ENCODE peak calls at places on chromosomes 2 and 18, in seven cellular contexts. One of them, this sample, is unnamed.

GRCh38 chr2:232973796-232974195 is 39.3 kb downstream of the NGEF start:
- DNase-seq in endodermal cell: peak; percentile 29
- DNase-seq in uterus: no peak
- DNase-seq in A172: no peak
- DNase-seq in GM06990: no peak
- DNase-seq in lower lobe of right lung: no peak
- DNase-seq in upper lobe of left lung: no peak
- DNase-seq in this sample: no peak

GRCh38 chr18:24928479-24928878 is 423.5 kb downstream of the ZNF521 start:
- DNase-seq in upper lobe of left lung: no peak
- DNase-seq in uterus: no peak
- DNase-seq in lower lobe of right lung: no peak
- DNase-seq in A172: no peak
- DNase-seq in GM06990: no peak
- DNase-seq in endodermal cell: no peak
- DNase-seq in this sample: no peak

GRCh38 chr2:241482556-241482955 is 25.8 kb downstream of the STK25 start:
- DNase-seq in GM06990: no peak
- DNase-seq in A172: no peak
- DNase-seq in lower lobe of right lung: no peak
- DNase-seq in upper lobe of left lung: no peak
- DNase-seq in uterus: no peak
- DNase-seq in endodermal cell: no peak
- DNase-seq in this sample: no peak

GRCh38 chr18:47100214-47100831 is 50.0 kb downstream of the HDHD2 start:
- DNase-seq in uterus: peak; percentile 37
- DNase-seq in GM06990: no peak
- DNase-seq in endodermal cell: peak; percentile 92
- DNase-seq in lower lobe of right lung: no peak
- DNase-seq in upper lobe of left lung: no peak
- DNase-seq in A172: peak; percentile 43
- DNase-seq in this sample: peak; percentile 43

GRCh38 chr2:104378853-104379374 is 475.0 kb upstream of the POU3F3 start:
- DNase-seq in upper lobe of left lung: no peak
- DNase-seq in lower lobe of right lung: no peak
- DNase-seq in A172: no peak
- DNase-seq in uterus: no peak
- DNase-seq in GM06990: no peak
- DNase-seq in endodermal cell: peak; percentile 80
- DNase-seq in this sample: peak; percentile 21

GRCh38 chr18:31143025-31143424 is 19.6 kb downstream of the DSC1 start:
- DNase-seq in uterus: no peak
- DNase-seq in upper lobe of left lung: no peak
- DNase-seq in lower lobe of right lung: no peak
- DNase-seq in GM06990: no peak
- DNase-seq in endodermal cell: no peak
- DNase-seq in A172: no peak
- DNase-seq in this sample: no peak

GRCh38 chr2:138212434-138212833 is 248.2 kb downstream of the HNMT start:
- DNase-seq in uterus: no peak
- DNase-seq in lower lobe of right lung: no peak
- DNase-seq in upper lobe of left lung: no peak
- DNase-seq in A172: no peak
- DNase-seq in GM06990: no peak
- DNase-seq in endodermal cell: no peak
- DNase-seq in this sample: no peak

GRCh38 chr2:60480089-60480773 is 73.2 kb downstream of the BCL11A start:
- DNase-seq in A172: no peak
- DNase-seq in endodermal cell: peak; percentile 39
- DNase-seq in upper lobe of left lung: no peak
- DNase-seq in uterus: no peak
- DNase-seq in lower lobe of right lung: no peak
- DNase-seq in GM06990: no peak
- DNase-seq in this sample: no peak

GRCh38 chr2:157839162-157839801 is 36.8 kb downstream of the ACVR1 start:
- DNase-seq in GM06990: no peak
- DNase-seq in uterus: no peak
- DNase-seq in lower lobe of right lung: no peak
- DNase-seq in A172: peak; percentile 53
- DNase-seq in upper lobe of left lung: no peak
- DNase-seq in endodermal cell: peak; percentile 91
- DNase-seq in this sample: no peak

GRCh38 chr2:201273330-201273983 is 13.1 kb downstream of the CASP8 start:
- DNase-seq in upper lobe of left lung: no peak
- DNase-seq in uterus: no peak
- DNase-seq in endodermal cell: no peak
- DNase-seq in A172: no peak
- DNase-seq in GM06990: no peak
- DNase-seq in lower lobe of right lung: no peak
- DNase-seq in this sample: no peak

GRCh38 chr18:54218299-54218698 is 6.2 kb downstream of the MBD2 start:
- DNase-seq in upper lobe of left lung: no peak
- DNase-seq in uterus: no peak
- DNase-seq in A172: no peak
- DNase-seq in GM06990: no peak
- DNase-seq in endodermal cell: no peak
- DNase-seq in lower lobe of right lung: no peak
- DNase-seq in this sample: no peak

GRCh38 chr2:9996321-9996720 is 44.8 kb downstream of the GRHL1 start:
- DNase-seq in A172: no peak
- DNase-seq in endodermal cell: no peak
- DNase-seq in GM06990: no peak
- DNase-seq in uterus: no peak
- DNase-seq in upper lobe of left lung: no peak
- DNase-seq in lower lobe of right lung: no peak
- DNase-seq in this sample: no peak

GRCh38 chr2:13522917-13523821 is 806.4 kb downstream of the TRIB2 start:
- DNase-seq in A172: peak; percentile 66
- DNase-seq in endodermal cell: peak; percentile 59
- DNase-seq in uterus: peak; percentile 31
- DNase-seq in upper lobe of left lung: no peak
- DNase-seq in GM06990: peak; percentile 59
- DNase-seq in lower lobe of right lung: no peak
- DNase-seq in this sample: peak; percentile 42

GRCh38 chr2:120520929-120521912 is 175.3 kb downstream of the INHBB start:
- DNase-seq in endodermal cell: peak; percentile 90
- DNase-seq in GM06990: no peak
- DNase-seq in lower lobe of right lung: no peak
- DNase-seq in A172: peak; percentile 46
- DNase-seq in uterus: no peak
- DNase-seq in upper lobe of left lung: no peak
- DNase-seq in this sample: peak; percentile 52

GRCh38 chr2:71226391-71226964 is 425 bp downstream of the PAIP2B start:
- DNase-seq in endodermal cell: peak; percentile 74
- DNase-seq in upper lobe of left lung: peak; percentile 90
- DNase-seq in GM06990: peak; percentile 24
- DNase-seq in A172: no peak
- DNase-seq in uterus: no peak
- DNase-seq in lower lobe of right lung: peak; percentile 56
- DNase-seq in this sample: no peak

GRCh38 chr2:216161967-216162366 is 52.8 kb downstream of the XRCC5 start:
- DNase-seq in A172: no peak
- DNase-seq in GM06990: no peak
- DNase-seq in lower lobe of right lung: no peak
- DNase-seq in endodermal cell: no peak
- DNase-seq in uterus: no peak
- DNase-seq in upper lobe of left lung: no peak
- DNase-seq in this sample: no peak

GRCh38 chr2:225998125-225998524 is 598.6 kb downstream of the NYAP2 start:
- DNase-seq in A172: no peak
- DNase-seq in uterus: no peak
- DNase-seq in upper lobe of left lung: no peak
- DNase-seq in GM06990: no peak
- DNase-seq in endodermal cell: no peak
- DNase-seq in lower lobe of right lung: no peak
- DNase-seq in this sample: no peak

GRCh38 chr2:25041307-25041927 is 459 bp upstream of the EFR3B start:
- DNase-seq in uterus: peak; percentile 54
- DNase-seq in lower lobe of right lung: peak; percentile 79
- DNase-seq in endodermal cell: peak; percentile 91
- DNase-seq in upper lobe of left lung: no peak
- DNase-seq in GM06990: no peak
- DNase-seq in A172: peak; percentile 80
- DNase-seq in this sample: peak; percentile 26

GRCh38 chr2:54728669-54729120 is 5.2 kb downstream of the EML6 start:
- DNase-seq in A172: peak; percentile 92
- DNase-seq in upper lobe of left lung: no peak
- DNase-seq in uterus: no peak
- DNase-seq in endodermal cell: no peak
- DNase-seq in lower lobe of right lung: no peak
- DNase-seq in GM06990: no peak
- DNase-seq in this sample: no peak

GRCh38 chr2:224847961-224848850 is 132.0 kb upstream of the CCDC195 start:
- DNase-seq in endodermal cell: no peak
- DNase-seq in lower lobe of right lung: no peak
- DNase-seq in GM06990: no peak
- DNase-seq in A172: peak; percentile 88
- DNase-seq in upper lobe of left lung: no peak
- DNase-seq in uterus: no peak
- DNase-seq in this sample: no peak

GRCh38 chr2:145138626-145139025 is 618.7 kb upstream of the ZEB2 start:
- DNase-seq in A172: no peak
- DNase-seq in endodermal cell: no peak
- DNase-seq in GM06990: no peak
- DNase-seq in uterus: no peak
- DNase-seq in upper lobe of left lung: no peak
- DNase-seq in lower lobe of right lung: no peak
- DNase-seq in this sample: no peak

GRCh38 chr2:227783404-227784138 is 30.1 kb upstream of the CCL20 start:
- DNase-seq in GM06990: peak; percentile 55
- DNase-seq in upper lobe of left lung: no peak
- DNase-seq in endodermal cell: no peak
- DNase-seq in A172: no peak
- DNase-seq in lower lobe of right lung: no peak
- DNase-seq in uterus: no peak
- DNase-seq in this sample: peak; percentile 75

GRCh38 chr2:168798076-168798887 is 4.2 kb upstream of the NOSTRIN start:
- DNase-seq in upper lobe of left lung: no peak
- DNase-seq in uterus: no peak
- DNase-seq in endodermal cell: peak; percentile 78
- DNase-seq in A172: no peak
- DNase-seq in GM06990: no peak
- DNase-seq in lower lobe of right lung: no peak
- DNase-seq in this sample: no peak

GRCh38 chr18:23485386-23485785 is 17.9 kb upstream of the RMC1 start:
- DNase-seq in A172: no peak
- DNase-seq in GM06990: no peak
- DNase-seq in upper lobe of left lung: no peak
- DNase-seq in uterus: no peak
- DNase-seq in endodermal cell: peak; percentile 62
- DNase-seq in lower lobe of right lung: no peak
- DNase-seq in this sample: no peak

GRCh38 chr18:23689031-23689615 is at the start of gene LAMA3:
- DNase-seq in lower lobe of right lung: peak; percentile 82
- DNase-seq in A172: peak; percentile 40
- DNase-seq in GM06990: peak; percentile 47
- DNase-seq in endodermal cell: peak; percentile 80
- DNase-seq in uterus: peak; percentile 74
- DNase-seq in upper lobe of left lung: peak; percentile 93
- DNase-seq in this sample: peak; percentile 38

GRCh38 chr18:40868110-40868858 is 1086.8 kb upstream of the PIK3C3 start:
- DNase-seq in A172: peak; percentile 98
- DNase-seq in upper lobe of left lung: no peak
- DNase-seq in GM06990: no peak
- DNase-seq in lower lobe of right lung: no peak
- DNase-seq in uterus: no peak
- DNase-seq in endodermal cell: no peak
- DNase-seq in this sample: no peak

GRCh38 chr2:167944825-167945659 is 302.4 kb downstream of the STK39 start:
- DNase-seq in upper lobe of left lung: no peak
- DNase-seq in endodermal cell: no peak
- DNase-seq in uterus: no peak
- DNase-seq in A172: peak; percentile 63
- DNase-seq in GM06990: no peak
- DNase-seq in lower lobe of right lung: no peak
- DNase-seq in this sample: no peak

GRCh38 chr2:7660816-7661215 is 743.6 kb downstream of the RNF144A start:
- DNase-seq in uterus: no peak
- DNase-seq in GM06990: no peak
- DNase-seq in lower lobe of right lung: no peak
- DNase-seq in upper lobe of left lung: no peak
- DNase-seq in A172: no peak
- DNase-seq in endodermal cell: no peak
- DNase-seq in this sample: no peak

GRCh38 chr2:196314780-196315179 is 143.4 kb upstream of the STK17B start:
- DNase-seq in endodermal cell: peak; percentile 61
- DNase-seq in A172: peak; percentile 83
- DNase-seq in GM06990: no peak
- DNase-seq in uterus: no peak
- DNase-seq in lower lobe of right lung: no peak
- DNase-seq in upper lobe of left lung: no peak
- DNase-seq in this sample: no peak

GRCh38 chr18:37261246-37261927 is 304.2 kb downstream of the CELF4 start:
- DNase-seq in uterus: no peak
- DNase-seq in upper lobe of left lung: no peak
- DNase-seq in endodermal cell: no peak
- DNase-seq in GM06990: no peak
- DNase-seq in lower lobe of right lung: no peak
- DNase-seq in A172: no peak
- DNase-seq in this sample: no peak

GRCh38 chr18:70419526-70419925 is 130.7 kb downstream of the SOCS6 start:
- DNase-seq in A172: peak; percentile 79
- DNase-seq in lower lobe of right lung: no peak
- DNase-seq in upper lobe of left lung: no peak
- DNase-seq in endodermal cell: no peak
- DNase-seq in uterus: no peak
- DNase-seq in GM06990: no peak
- DNase-seq in this sample: no peak